ENCODE peak calls at places on chromosome 3, in six cellular contexts. X, M, T, U, Z and V are unnamed samples.

GRCh38 chr3:37905987-37906674 is 44.5 kb downstream of the CTDSPL start:
- DNase-seq in X (no peak), M (no peak), T (no peak), U (peak; percentile 93), Z (no peak), V (no peak)

GRCh38 chr3:151016421-151016820 is 43.9 kb upstream of the CLRN1 start:
- DNase-seq in X (no peak), M (no peak), T (no peak), U (no peak), Z (no peak), V (no peak)

GRCh38 chr3:37135561-37135960 is 38.8 kb downstream of the LRRFIP2 start:
- DNase-seq in X (no peak), M (no peak), T (no peak), U (no peak), Z (no peak), V (no peak)

GRCh38 chr3:107117922-107118576 is 259.2 kb upstream of the CCDC54 start:
- DNase-seq in X (peak; percentile 8), M (no peak), T (peak; percentile 41), U (peak; percentile 16), Z (peak; percentile 7), V (no peak)

GRCh38 chr3:100032262-100032661 is 82.0 kb downstream of the FILIP1L start:
- DNase-seq in X (no peak), M (no peak), T (no peak), U (no peak), Z (no peak), V (no peak)

GRCh38 chr3:116474356-116475200 is 29.3 kb upstream of the LSAMP start:
- DNase-seq in X (no peak), M (no peak), T (no peak), U (no peak), Z (no peak), V (no peak)

GRCh38 chr3:132507657-132508056 is 89.4 kb upstream of the ACKR4 start:
- DNase-seq in X (no peak), M (no peak), T (no peak), U (no peak), Z (no peak), V (no peak)

GRCh38 chr3:187678869-187679268 is 8.7 kb upstream of the SST start:
- DNase-seq in X (no peak), M (no peak), T (no peak), U (peak; percentile 41), Z (peak; percentile 32), V (no peak)

GRCh38 chr3:197505796-197506553 is 49.8 kb downstream of the BDH1 start:
- DNase-seq in X (no peak), M (no peak), T (no peak), U (no peak), Z (no peak), V (no peak)

GRCh38 chr3:173066044-173066679 is 74.9 kb downstream of the SPATA16 start:
- DNase-seq in X (no peak), M (no peak), T (no peak), U (no peak), Z (no peak), V (no peak)

GRCh38 chr3:11601446-11602241 is 42.1 kb downstream of the VGLL4 start:
- DNase-seq in X (peak; percentile 59), M (peak; percentile 47), T (no peak), U (no peak), Z (no peak), V (peak; percentile 53)

GRCh38 chr3:52392216-52392930 is 52.5 kb downstream of the SEMA3G start:
- DNase-seq in X (no peak), M (no peak), T (no peak), U (no peak), Z (no peak), V (no peak)

GRCh38 chr3:183548262-183548769 is 7.2 kb downstream of the KLHL6 start:
- DNase-seq in X (no peak), M (no peak), T (peak; percentile 46), U (no peak), Z (no peak), V (no peak)

GRCh38 chr3:197465996-197466549 is 89.7 kb downstream of the BDH1 start:
- DNase-seq in X (no peak), M (no peak), T (no peak), U (peak; percentile 94), Z (no peak), V (no peak)

GRCh38 chr3:13114811-13115615 is 41.8 kb upstream of the IQSEC1 start:
- DNase-seq in X (no peak), M (no peak), T (no peak), U (no peak), Z (no peak), V (no peak)

GRCh38 chr3:159764211-159765024 is 224.2 kb upstream of the IL12A start:
- DNase-seq in X (peak; percentile 38), M (no peak), T (no peak), U (no peak), Z (peak; percentile 7), V (peak; percentile 27)

GRCh38 chr3:278300-279064 is 81.9 kb downstream of the CHL1 start:
- DNase-seq in X (peak; percentile 5), M (peak; percentile 89), T (no peak), U (no peak), Z (no peak), V (no peak)

GRCh38 chr3:159897331-159898075 is 91.1 kb upstream of the IL12A start:
- DNase-seq in X (no peak), M (no peak), T (no peak), U (no peak), Z (no peak), V (no peak)

GRCh38 chr3:99128740-99129505 is 227.4 kb upstream of the DCBLD2 start:
- DNase-seq in X (no peak), M (no peak), T (no peak), U (no peak), Z (no peak), V (no peak)

GRCh38 chr3:9779197-9779596 is 9.4 kb upstream of the CAMK1 start:
- DNase-seq in X (no peak), M (no peak), T (no peak), U (no peak), Z (no peak), V (no peak)

GRCh38 chr3:193816656-193817311 is 223.8 kb downstream of the OPA1 start:
- DNase-seq in X (no peak), M (no peak), T (peak; percentile 51), U (no peak), Z (peak; percentile 57), V (no peak)

GRCh38 chr3:177470200-177470941 is 273.1 kb upstream of the TBL1XR1 start:
- DNase-seq in X (no peak), M (no peak), T (no peak), U (no peak), Z (no peak), V (no peak)

GRCh38 chr3:53643757-53644156 is 149.3 kb downstream of the CACNA1D start:
- DNase-seq in X (no peak), M (no peak), T (no peak), U (no peak), Z (no peak), V (no peak)

GRCh38 chr3:49020335-49021212 is 1.3 kb upstream of the NDUFAF3 start:
- DNase-seq in X (peak; percentile 42), M (no peak), T (no peak), U (no peak), Z (peak; percentile 38), V (peak; percentile 48)

GRCh38 chr3:95923496-95924210 is 890.7 kb upstream of the EPHA6 start:
- DNase-seq in X (no peak), M (no peak), T (no peak), U (no peak), Z (no peak), V (no peak)

GRCh38 chr3:172856766-172857742 is 106.5 kb downstream of the ECT2 start:
- DNase-seq in X (no peak), M (no peak), T (no peak), U (peak; percentile 40), Z (peak; percentile 14), V (no peak)

GRCh38 chr3:142618917-142619401 is 22.8 kb downstream of the PLS1 start:
- DNase-seq in X (no peak), M (no peak), T (no peak), U (peak; percentile 3), Z (peak; percentile 44), V (no peak)

GRCh38 chr3:195139876-195140240 is 131.1 kb downstream of the XXYLT1 start:
- DNase-seq in X (no peak), M (no peak), T (no peak), U (no peak), Z (peak; percentile 47), V (no peak)

GRCh38 chr3:50334339-50335075 is 6.1 kb downstream of the RASSF1 start:
- DNase-seq in X (no peak), M (no peak), T (no peak), U (no peak), Z (no peak), V (no peak)

GRCh38 chr3:50331364-50331907 is 3.4 kb upstream of the TUSC2 start:
- DNase-seq in X (no peak), M (no peak), T (no peak), U (no peak), Z (no peak), V (no peak)

GRCh38 chr3:50337175-50337861 is 3.3 kb downstream of the RASSF1 start:
- DNase-seq in X (peak; percentile 98), M (peak; percentile 96), T (peak; percentile 96), U (peak; percentile 98), Z (peak; percentile 92), V (peak; percentile 98)

GRCh38 chr3:50336452-50337174 is 4.0 kb downstream of the RASSF1 start:
- DNase-seq in X (no peak), M (no peak), T (no peak), U (no peak), Z (peak; percentile 66), V (no peak)

DNA sequence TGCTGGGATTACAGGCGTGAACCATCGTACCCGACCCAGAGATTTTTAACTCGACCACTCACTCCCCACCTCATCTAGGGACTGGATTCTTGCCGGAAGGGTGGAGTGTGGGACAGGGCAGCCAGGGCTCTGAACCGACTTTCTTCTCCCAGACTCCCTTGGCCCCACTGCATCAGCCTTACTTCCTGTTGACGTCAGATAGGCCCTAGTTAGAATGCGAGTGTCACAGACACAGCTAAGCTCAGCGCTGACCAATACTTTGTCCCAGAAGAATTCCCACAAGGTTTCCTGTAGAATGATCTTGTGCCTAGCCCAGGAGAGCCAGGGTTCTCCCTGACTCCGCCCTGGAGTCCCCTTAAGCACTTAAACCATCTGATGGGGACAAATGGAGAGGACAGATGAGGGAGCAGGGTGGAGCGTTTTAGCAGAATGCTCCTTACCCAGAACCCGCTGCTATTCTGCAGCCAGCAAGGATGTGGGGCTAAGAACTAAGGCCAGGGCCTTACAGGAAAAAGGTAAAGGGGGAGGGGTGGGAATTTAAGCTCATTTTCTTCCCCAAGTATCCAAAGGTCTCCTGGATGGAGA is 5.8 kb upstream of the TUSC2 start:
- DNase-seq in X (no peak), M (no peak), T (no peak), U (no peak), Z (no peak), V (no peak)
- TF ChIP-seq POLR2AphosphoS5 in X (no peak), M (no peak), T (no peak), U (no peak), Z (no peak), V (no peak)

GRCh38 chr3:149634072-149634471 is 23.8 kb downstream of the WWTR1 start:
- DNase-seq in X (no peak), M (no peak), T (no peak), U (no peak), Z (no peak), V (no peak)
- TF ChIP-seq POLR2A in X (no peak), M (no peak), T (no peak), U (no peak), Z (no peak), V (no peak)

GRCh38 chr3:59885103-59885502 is 835.3 kb upstream of the CFAP20DC start:
- DNase-seq in X (no peak), M (no peak), T (no peak), U (no peak), Z (no peak), V (no peak)
- TF ChIP-seq TAF1 in X (no peak), M (no peak), T (no peak), U (no peak), Z (no peak), V (no peak)

GRCh38 chr3:179533274-179533673 is 29.5 kb upstream of the ACTL6A start:
- DNase-seq in X (no peak), M (no peak), T (no peak), U (no peak), Z (no peak), V (no peak)
- TF ChIP-seq POLR2AphosphoS5 in X (no peak), M (no peak), T (no peak), U (no peak), Z (no peak), V (no peak)